ENCODE peak calls at places on chromosomes 12 and 14, in four cellular contexts. Y is neural progenitor cell, P is WERI-Rb-1, L is brain microvascular endothelial cell. R is an unnamed sample.

GRCh38 chr14:105021656-105022275 is 883 bp upstream of the CDCA4 start:
- DNase-seq in Y (peak), P (peak), L (no peak), R (peak)

GRCh38 chr12:103632554-103633216 is 45.6 kb downstream of the STAB2 start:
- DNase-seq in Y (peak), P (peak), L (peak), R (peak)

GRCh38 chr14:21300892-21301291 is 21.0 kb downstream of the RPGRIP1 start:
- DNase-seq in Y (peak), P (no peak), L (no peak), R (peak)

GRCh38 chr12:98758331-98758730 is 113.2 kb downstream of the APAF1 start:
- DNase-seq in Y (no peak), P (no peak), L (no peak), R (no peak)

GRCh38 chr14:79256311-79256879 is 954.9 kb downstream of the DIO2 start:
- DNase-seq in Y (peak), P (peak), L (no peak), R (peak)

GRCh38 chr12:31887109-31887811 is 72.0 kb upstream of the RESF1 start:
- DNase-seq in Y (no peak), P (no peak), L (no peak), R (no peak)

GRCh38 chr14:95485222-95485819 is 31.1 kb downstream of the SYNE3 start:
- DNase-seq in Y (peak), P (no peak), L (no peak), R (peak)

GRCh38 chr12:71764587-71765321 is 10.1 kb downstream of the RAB21 start:
- DNase-seq in Y (no peak), P (no peak), L (no peak), R (no peak)

GRCh38 chr12:23731035-23731434 is 218.4 kb downstream of the SOX5 start:
- DNase-seq in Y (no peak), P (no peak), L (no peak), R (no peak)

GRCh38 chr14:95472819-95473251 is 43.6 kb downstream of the SYNE3 start:
- DNase-seq in Y (no peak), P (no peak), L (no peak), R (no peak)

GRCh38 chr14:24092960-24093900 is 881 bp upstream of the PCK2 start:
- DNase-seq in Y (no peak), P (no peak), L (no peak), R (no peak)

GRCh38 chr14:24096545-24097181 is 2.6 kb downstream of the PCK2 start:
- DNase-seq in Y (no peak), P (no peak), L (no peak), R (no peak)

GRCh38 chr14:24094839-24095195 is 706 bp downstream of the PCK2 start:
- DNase-seq in Y (peak), P (no peak), L (no peak), R (no peak)

GRCh38 chr14:24093901-24094838 is at the start of gene PCK2:
- DNase-seq in Y (peak), P (peak), L (peak), R (peak)

GRCh38 chr14:24095196-24096068 is 1.3 kb downstream of the PCK2 start:
- DNase-seq in Y (peak), P (peak), L (no peak), R (peak)
- H3K4me3 ChIP-seq in Y (peak), P (peak), L (peak), R (peak)

GRCh38 chr12:55446334-55446733 is 2.5 kb downstream of the OR6C2 start:
- DNase-seq in Y (no peak), P (no peak), L (no peak), R (no peak)
- TF ChIP-seq CTCF in Y (peak), P (no peak), L (no peak), R (peak)

GRCh38 chr14:51490205-51490604 is 161.5 kb upstream of the FRMD6 start:
- DNase-seq in Y (no peak), P (no peak), L (no peak), R (no peak)

GRCh38 chr14:51491776-51492175 is 159.9 kb upstream of the FRMD6 start:
- DNase-seq in Y (no peak), P (no peak), L (no peak), R (no peak)

GRCh38 chr14:51487848-51488247 is 163.9 kb upstream of the FRMD6 start:
- DNase-seq in Y (no peak), P (no peak), L (no peak), R (no peak)

GRCh38 chr14:51488569-51489220 is 163.0 kb upstream of the FRMD6 start:
- DNase-seq in Y (no peak), P (no peak), L (no peak), R (no peak)

GRCh38 chr14:51491036-51491545 is 160.6 kb upstream of the FRMD6 start:
- DNase-seq in Y (no peak), P (no peak), L (no peak), R (no peak)
- H3K27ac ChIP-seq in Y (no peak), P (no peak), L (no peak), R (no peak)

GRCh38 chr12:128811806-128812205 is 12.0 kb downstream of the SLC15A4 start:
- DNase-seq in Y (no peak), P (no peak), L (no peak), R (no peak)
- H3K4me3 ChIP-seq in Y (no peak), P (no peak), L (no peak), R (no peak)

DNA sequence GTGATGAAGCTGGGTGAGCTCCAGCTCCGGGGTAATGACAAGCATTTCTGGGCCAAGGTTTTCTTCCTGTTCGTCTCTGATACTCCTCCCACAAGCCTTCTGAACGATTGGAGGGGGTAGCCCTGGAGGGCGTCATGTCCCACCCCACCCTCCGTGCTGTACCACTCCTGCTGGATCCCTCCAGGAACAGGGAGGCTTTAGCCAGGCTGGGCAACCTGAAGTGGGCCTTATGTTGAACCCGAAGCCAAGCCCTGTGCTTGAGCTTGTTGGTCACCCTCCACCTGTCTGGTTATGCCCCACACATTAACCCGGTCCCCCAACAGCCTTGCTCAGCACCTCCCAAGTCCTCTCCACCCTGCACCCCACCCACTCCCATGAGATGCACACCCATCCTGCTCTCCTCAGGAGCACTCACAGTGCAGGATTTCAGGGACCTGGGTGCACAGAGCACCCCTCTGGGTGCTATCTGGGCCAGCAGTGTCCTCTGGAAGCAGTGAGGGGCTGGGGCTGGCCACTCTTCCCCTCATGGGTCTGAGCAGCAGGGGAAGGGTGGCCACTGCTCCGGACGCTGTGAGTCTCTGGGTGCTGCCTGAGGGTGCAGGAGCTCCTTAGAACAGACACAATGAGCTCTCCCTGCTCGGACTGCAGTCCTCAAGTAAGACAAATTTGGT is 6.8 kb upstream of the KRT83 start:
- DNase-seq in Y (no peak), P (no peak), L (no peak), R (no peak)
- TF ChIP-seq CTCF in Y (no peak), P (no peak), L (no peak), R (no peak)

GRCh38 chr12:119052001-119052400 is 70.7 kb downstream of the SRRM4 start:
- DNase-seq in Y (no peak), P (no peak), L (no peak), R (no peak)
- H3K27ac ChIP-seq in Y (no peak), P (no peak), L (no peak), R (no peak)

GRCh38 chr12:114611145-114612018 is 72.6 kb downstream of the TBX3 start:
- DNase-seq in Y (no peak), P (no peak), L (no peak), R (no peak)
- H3K4me3 ChIP-seq in Y (no peak), P (no peak), L (no peak), R (no peak)

GRCh38 chr14:61460853-61461611 is 139.7 kb downstream of the PRKCH start:
- DNase-seq in Y (no peak), P (no peak), L (peak), R (no peak)

GRCh38 chr14:61461808-61462275 is 140.5 kb downstream of the PRKCH start:
- DNase-seq in Y (peak), P (no peak), L (peak), R (peak)

GRCh38 chr14:61463664-61464063 is 142.3 kb downstream of the PRKCH start:
- DNase-seq in Y (no peak), P (no peak), L (no peak), R (no peak)

GRCh38 chr14:61460063-61460462 is 138.7 kb downstream of the PRKCH start:
- DNase-seq in Y (no peak), P (no peak), L (no peak), R (no peak)

DNA sequence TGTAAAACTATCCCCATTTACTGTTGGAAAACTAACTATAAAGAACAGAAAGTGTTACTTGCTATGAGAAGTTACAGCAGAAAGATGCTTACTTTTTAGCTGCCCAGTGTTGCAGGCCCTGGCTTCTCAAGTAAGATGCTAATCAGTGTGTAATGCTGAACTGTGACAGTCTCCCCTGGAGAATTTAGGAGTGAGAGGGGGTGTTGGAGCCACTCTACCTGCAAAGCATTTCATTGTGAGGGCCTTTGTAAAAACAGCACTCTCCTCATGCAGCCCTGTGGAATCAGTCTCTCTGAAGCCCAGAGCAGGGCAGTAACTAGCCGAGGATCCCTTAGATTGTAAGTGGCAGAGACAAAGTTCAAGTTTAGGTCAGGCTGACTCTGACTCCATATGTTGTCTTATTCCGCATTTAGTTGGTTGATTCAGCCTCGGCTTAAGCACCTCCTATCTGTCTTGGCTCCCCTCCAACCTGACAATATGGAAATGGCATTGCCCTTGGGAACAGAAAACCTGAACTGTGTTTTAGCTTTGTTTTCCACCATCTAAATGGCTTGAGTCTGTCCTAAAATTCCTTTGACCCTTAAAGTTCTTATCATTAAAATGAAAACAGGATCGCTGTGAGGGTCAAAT is 141.3 kb downstream of the PRKCH start:
- DNase-seq in Y (no peak), P (peak), L (peak), R (no peak)
- TF ChIP-seq CTCF in Y (no peak), P (no peak), L (no peak), R (no peak)

GRCh38 chr12:108312885-108313203 is 26.3 kb downstream of the CMKLR1 start:
- DNase-seq in Y (no peak), P (no peak), L (no peak), R (no peak)
- H3K27ac ChIP-seq in Y (no peak), P (no peak), L (no peak), R (no peak)

GRCh38 chr12:110725267-110725666 is 17.4 kb downstream of the PPP1CC start:
- DNase-seq in Y (no peak), P (no peak), L (no peak), R (peak)

GRCh38 chr12:110728628-110729027 is 14.1 kb downstream of the PPP1CC start:
- DNase-seq in Y (no peak), P (no peak), L (no peak), R (peak)

GRCh38 chr12:110731479-110731878 is 11.2 kb downstream of the PPP1CC start:
- DNase-seq in Y (no peak), P (no peak), L (no peak), R (peak)

GRCh38 chr12:110726018-110726417 is 16.7 kb downstream of the PPP1CC start:
- DNase-seq in Y (no peak), P (no peak), L (no peak), R (peak)

DNA sequence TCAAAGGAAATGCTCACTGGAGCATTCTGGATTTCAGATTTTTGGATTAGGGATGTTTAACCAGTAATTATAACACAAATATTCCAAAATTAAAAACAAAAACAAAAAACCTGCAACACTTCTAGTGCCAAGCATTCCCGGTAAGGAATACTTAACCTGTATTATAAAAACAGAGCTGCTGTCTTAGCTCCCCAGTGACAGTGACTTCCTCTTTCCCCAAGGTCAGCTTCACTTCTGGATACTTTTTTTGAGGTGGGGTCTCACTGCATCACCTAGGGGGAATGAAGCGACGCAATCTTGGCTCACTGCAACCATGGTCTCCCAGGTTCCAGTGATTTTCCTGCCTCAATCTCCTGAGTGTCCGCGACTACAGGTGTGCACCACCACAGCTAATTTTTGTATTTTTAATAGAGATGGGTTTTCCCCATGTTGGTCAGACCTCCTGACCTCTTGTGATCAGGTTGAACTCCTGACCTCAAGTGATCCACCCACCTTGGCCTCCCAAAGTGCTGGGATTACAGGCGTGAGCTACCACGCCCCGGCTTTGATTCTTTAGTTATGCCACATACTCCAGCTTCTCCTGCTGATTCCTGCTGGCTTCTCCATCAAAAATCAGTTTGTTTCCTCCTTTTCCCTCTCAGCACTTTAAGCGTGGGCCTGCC is 15.9 kb downstream of the PPP1CC start:
- DNase-seq in Y (no peak), P (no peak), L (no peak), R (peak)
- H3K4me3 ChIP-seq in Y (no peak), P (no peak), L (no peak), R (no peak)